ENCODE peak calls at places on chromosomes 5 and 9, in four cellular contexts. G is fibroblast of lung, W is thyroid gland, Q is breast epithelium. X is an unnamed sample.

GRCh38 chr9:93500571-93501298 is 47.4 kb upstream of the FAM120AOS start:
- DNase-seq in G (no peak), W (no peak), Q (no peak), X (no peak)

GRCh38 chr9:107280543-107280942 is 2.5 kb upstream of the RAD23B start:
- DNase-seq in G (peak; percentile 16), W (no peak), Q (peak; percentile 37), X (no peak)

GRCh38 chr5:1944408-1944807 is 61.7 kb upstream of the IRX4 start:
- DNase-seq in G (no peak), W (no peak), Q (no peak), X (no peak)

GRCh38 chr9:86168256-86168655 is 68.9 kb upstream of the GOLM1 start:
- DNase-seq in G (no peak), W (no peak), Q (no peak), X (no peak)

GRCh38 chr9:73892371-73892770 is 604.8 kb upstream of the RORB start:
- DNase-seq in G (no peak), W (no peak), Q (no peak), X (no peak)

GRCh38 chr9:100324594-100325200 is 28.0 kb downstream of the TEX10 start:
- DNase-seq in G (peak; percentile 61), W (no peak), Q (no peak), X (no peak)

GRCh38 chr5:167699434-167699833 is 592.0 kb upstream of the WWC1 start:
- DNase-seq in G (peak; percentile 100), W (no peak), Q (no peak), X (no peak)

GRCh38 chr5:17359451-17359965 is 138.5 kb upstream of the TAF11L2 start:
- DNase-seq in G (peak; percentile 95), W (no peak), Q (no peak), X (no peak)

GRCh38 chr9:86354882-86355399 is 731 bp upstream of the TUT7 start:
- DNase-seq in G (no peak), W (no peak), Q (no peak), X (no peak)

GRCh38 chr9:81664638-81665513 is 24.5 kb downstream of the TLE1 start:
- DNase-seq in G (no peak), W (no peak), Q (no peak), X (no peak)

GRCh38 chr5:100430268-100430900 is 104.8 kb upstream of the FAM174A start:
- DNase-seq in G (peak; percentile 25), W (peak; percentile 23), Q (no peak), X (peak; percentile 67)

GRCh38 chr9:133881671-133882381 is 110.3 kb downstream of the VAV2 start:
- DNase-seq in G (peak; percentile 24), W (peak; percentile 74), Q (peak; percentile 48), X (peak; percentile 55)

GRCh38 chr9:126248680-126249079 is 77.9 kb upstream of the MVB12B start:
- DNase-seq in G (peak; percentile 97), W (no peak), Q (no peak), X (no peak)

GRCh38 chr5:1058988-1059883 is 50.6 kb downstream of the NKD2 start:
- DNase-seq in G (no peak), W (no peak), Q (no peak), X (no peak)

GRCh38 chr9:131732636-131733340 is 7.1 kb downstream of the RAPGEF1 start:
- DNase-seq in G (no peak), W (no peak), Q (no peak), X (no peak)

GRCh38 chr9:16824545-16825041 is 45.9 kb downstream of the BNC2 start:
- DNase-seq in G (peak; percentile 55), W (no peak), Q (peak; percentile 64), X (no peak)

GRCh38 chr9:89590415-89590814 is 14.4 kb upstream of the GADD45G start:
- DNase-seq in G (no peak), W (no peak), Q (no peak), X (no peak)

GRCh38 chr5:103808464-103809106 is 246.0 kb upstream of the NUDT12 start:
- DNase-seq in G (peak; percentile 51), W (peak; percentile 11), Q (no peak), X (peak; percentile 39)

GRCh38 chr5:143557061-143557818 is 153.8 kb upstream of the NR3C1 start:
- DNase-seq in G (peak; percentile 90), W (no peak), Q (no peak), X (no peak)

GRCh38 chr9:106783121-106783520 is 79.8 kb upstream of the ZNF462 start:
- DNase-seq in G (no peak), W (no peak), Q (no peak), X (no peak)

DNA sequence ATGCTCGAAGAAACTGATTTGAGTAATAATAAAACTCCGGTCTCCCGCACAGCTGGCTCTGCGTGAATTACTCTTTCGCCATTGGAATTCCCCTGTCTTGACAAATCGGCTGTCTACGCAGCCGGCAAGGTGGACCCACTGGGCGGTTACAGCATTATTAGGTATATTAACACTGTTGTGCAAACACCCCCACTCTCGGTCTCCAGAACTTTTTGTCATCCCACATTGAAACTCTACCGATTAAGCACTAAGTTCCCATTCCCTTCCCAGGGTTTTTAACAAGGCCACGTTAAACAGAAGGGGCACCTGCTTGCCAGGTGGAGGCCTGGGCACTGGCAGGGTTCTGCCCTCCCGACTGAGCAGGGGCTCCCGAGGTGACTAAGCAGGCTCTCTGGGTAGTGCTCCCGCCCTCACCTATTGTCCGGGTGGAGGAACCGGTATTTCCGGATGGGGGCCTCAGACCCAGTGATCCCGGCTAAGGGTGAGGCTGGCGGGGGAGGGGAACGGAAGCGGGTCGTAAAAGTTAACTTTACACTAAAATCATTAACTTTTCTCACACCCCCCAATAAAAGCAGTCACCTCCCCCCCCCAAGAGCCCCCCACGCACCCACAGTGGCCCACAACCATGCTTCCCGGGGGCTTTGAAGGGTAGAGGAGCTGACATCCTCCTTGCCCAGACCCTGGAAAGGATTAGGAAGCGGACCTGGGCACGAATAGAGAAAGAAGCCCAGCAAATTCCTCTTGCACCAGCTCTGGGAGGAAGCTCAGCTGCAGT is 53.5 kb upstream of the TJP2 start:
- DNase-seq in G (peak; percentile 7), W (peak; percentile 97), Q (peak; percentile 90), X (no peak)
- H3K4me3 ChIP-seq in G (peak overlapping the region; percentile 88), W (peak overlapping the region; percentile 63), Q (peak overlapping the region; percentile 65), X (peak overlapping the region; percentile 75)

GRCh38 chr9:137948642-137949041 is 71.1 kb downstream of the CACNA1B start:
- DNase-seq in G (no peak), W (no peak), Q (no peak), X (no peak)

GRCh38 chr9:137949260-137949659 is 71.7 kb downstream of the CACNA1B start:
- DNase-seq in G (no peak), W (no peak), Q (no peak), X (no peak)

GRCh38 chr9:137947012-137947411 is 69.4 kb downstream of the CACNA1B start:
- DNase-seq in G (no peak), W (no peak), Q (no peak), X (no peak)

GRCh38 chr9:137945581-137945980 is 68.0 kb downstream of the CACNA1B start:
- DNase-seq in G (no peak), W (no peak), Q (no peak), X (no peak)

DNA sequence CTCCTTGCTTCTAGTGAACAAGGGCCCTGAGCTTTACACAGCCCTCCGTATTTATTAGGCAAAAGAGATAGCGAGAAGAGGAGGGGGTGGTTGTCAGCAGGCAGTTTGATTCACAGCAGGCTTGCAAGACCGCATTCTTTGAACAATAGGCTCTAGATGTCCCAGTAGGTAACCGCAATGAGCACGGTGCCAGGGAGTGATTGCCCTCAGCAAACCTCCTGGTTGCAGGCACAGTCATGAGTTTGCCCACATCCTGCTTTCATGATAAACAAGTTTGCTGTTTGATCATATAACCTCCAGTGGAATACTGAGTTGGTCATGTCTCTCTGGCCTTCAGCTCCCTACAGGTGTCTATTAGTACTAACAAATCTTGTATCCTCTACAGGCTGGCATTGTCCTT is 66.1 kb downstream of the CACNA1B start:
- DNase-seq in G (no peak), W (no peak), Q (no peak), X (no peak)
- H3K9me3 ChIP-seq in G (peaks cover under 1% of the 10 kb centered on the region), W (no peaks in the 10 kb centered on the region), Q (peaks cover 42% of the 10 kb centered on the region), X (no peaks in the 10 kb centered on the region)

GRCh38 chr5:122200894-122201293 is 71.5 kb downstream of the ZNF474 start:
- DNase-seq in G (no peak), W (no peak), Q (no peak), X (no peak)

GRCh38 chr5:122200456-122200855 is 71.1 kb downstream of the ZNF474 start:
- DNase-seq in G (peak; percentile 16), W (no peak), Q (no peak), X (no peak)

GRCh38 chr5:122192883-122193496 is 63.6 kb downstream of the ZNF474 start:
- DNase-seq in G (peak; percentile 58), W (peak; percentile 7), Q (no peak), X (peak; percentile 55)

GRCh38 chr5:122192477-122192876 is 63.1 kb downstream of the ZNF474 start:
- DNase-seq in G (no peak), W (no peak), Q (no peak), X (no peak)

DNA sequence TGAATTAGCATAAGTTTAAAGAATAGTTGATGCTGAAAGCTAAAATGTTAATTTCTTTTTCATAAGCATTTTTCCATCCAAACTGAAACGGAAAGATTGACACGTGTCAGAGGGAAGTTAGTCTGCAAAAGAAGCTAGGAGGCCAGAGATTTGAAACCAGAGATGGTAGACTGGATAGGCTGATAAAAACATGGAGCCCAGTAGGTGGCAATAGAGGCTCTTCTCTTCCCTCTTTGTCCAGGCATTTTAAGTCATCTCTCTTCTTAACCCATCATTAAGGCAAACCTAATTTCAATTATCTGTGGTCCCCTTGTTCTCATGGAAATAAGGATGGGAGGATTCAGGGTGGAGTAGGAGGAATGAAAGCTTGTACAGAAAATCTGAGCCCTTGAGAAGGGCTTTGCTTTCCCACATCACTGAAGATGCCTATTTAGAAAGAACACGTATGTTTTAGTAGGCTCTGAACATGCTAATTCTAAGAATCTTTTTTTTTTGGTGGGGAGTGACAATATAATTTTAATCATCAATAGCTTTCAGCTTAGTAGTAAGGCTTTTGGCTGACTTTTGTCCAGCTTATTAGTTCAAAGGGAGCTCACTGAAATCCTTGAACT is 66.5 kb downstream of the ZNF474 start:
- DNase-seq in G (peak; percentile 48), W (no peak), Q (no peak), X (peak; percentile 57)
- H3K27ac ChIP-seq in G (no peak overlapping the region), W (no peak overlapping the region), Q (no peak overlapping the region), X (no peak overlapping the region)

DNA sequence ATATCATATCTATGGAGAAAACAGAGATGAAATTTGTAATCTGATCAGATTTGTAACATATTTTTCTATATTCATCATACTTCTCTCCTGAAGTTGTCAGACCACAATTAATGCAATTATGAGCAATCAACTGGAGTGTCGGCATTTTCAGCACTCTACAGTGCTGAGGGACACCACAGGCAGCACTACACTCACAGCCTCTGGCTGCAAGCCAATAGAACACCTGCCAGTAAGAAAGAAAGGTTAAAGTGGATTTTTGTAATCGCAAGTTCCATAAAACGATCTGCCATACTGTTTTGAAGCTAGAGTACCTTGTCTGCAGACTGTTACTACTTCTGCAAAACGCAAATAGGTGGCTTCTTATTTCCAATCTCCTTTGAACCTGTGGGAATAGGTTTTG is 147.6 kb downstream of the ADAMTS6 start:
- DNase-seq in G (peak; percentile 50), W (peak; percentile 56), Q (no peak), X (no peak)
- H3K4me3 ChIP-seq in G (no peak overlapping the region), W (no peak overlapping the region), Q (no peak overlapping the region), X (no peak overlapping the region)

GRCh38 chr5:141250576-141250975 is 5.4 kb downstream of the PCDHB15 start:
- DNase-seq in G (no peak), W (no peak), Q (no peak), X (no peak)
- H3K9me3 ChIP-seq in G (no peaks in the 10 kb centered on the region), W (no peaks in the 10 kb centered on the region), Q (peaks cover 100% of the 10 kb centered on the region), X (no peaks in the 10 kb centered on the region)

DNA sequence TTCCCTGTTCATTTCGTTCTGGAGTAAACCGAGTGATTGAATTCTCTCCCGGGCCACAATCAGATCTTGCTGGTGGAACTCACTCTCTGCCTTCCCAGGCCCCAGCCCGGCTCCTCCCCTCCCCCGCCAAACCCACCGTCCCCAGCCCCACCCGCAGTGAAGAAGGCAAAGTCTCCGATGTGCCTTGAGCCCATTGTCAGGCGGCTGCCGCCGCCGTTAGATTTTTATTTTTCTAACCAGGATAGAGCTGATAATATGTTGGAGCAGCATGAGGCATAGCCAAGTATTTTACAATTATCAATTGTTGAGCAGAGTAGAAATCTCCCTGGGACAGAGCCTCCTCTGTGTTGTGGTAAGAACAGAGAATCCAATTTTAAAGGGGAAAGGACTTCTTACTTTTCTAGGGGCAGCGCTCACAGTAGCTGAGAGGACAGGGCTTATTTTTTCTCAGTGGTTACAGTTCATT is 1.2 kb downstream of the PSAT1 start:
- DNase-seq in G (no peak), W (no peak), Q (no peak), X (peak; percentile 32)
- H3K27ac ChIP-seq in G (no peak overlapping the region), W (no peak overlapping the region), Q (no peak overlapping the region), X (no peak overlapping the region)

X was measured in testis.